ENCODE peak calls at places on chromosomes 1 and 21, in seven cellular contexts. N is psoas muscle, J is A673, M is thoracic aorta, F is testis, L is Peyer's patch, T is ovary. Q is an unnamed sample. For H3K9me3, the result is how much of the 10 kb centered on the place peaks cover.

GRCh38 chr1:118504231-118504644 is 319.2 kb upstream of the SPAG17 start:
- DNase-seq in J (peak), F (no peak), M (no peak), L (no peak), N (no peak), T (no peak), Q (no peak)

GRCh38 chr21:38796426-38796825 is 9.3 kb upstream of the ETS2 start:
- DNase-seq in T (no peak), L (no peak), J (no peak), N (no peak), M (no peak), F (no peak), Q (no peak)

GRCh38 chr1:119083479-119083878 is 57.0 kb downstream of the WARS2 start:
- DNase-seq in L (no peak), F (no peak), M (no peak), N (no peak), T (no peak), J (no peak), Q (no peak)

GRCh38 chr1:236099622-236100021 is 34.7 kb upstream of the NID1 start:
- DNase-seq in L (no peak), F (no peak), M (no peak), N (no peak), T (no peak), J (peak), Q (no peak)

GRCh38 chr1:53644909-53645689 is 93.9 kb downstream of the GLIS1 start:
- DNase-seq in N (no peak), M (no peak), T (no peak), J (no peak), L (no peak), F (no peak), Q (no peak)

GRCh38 chr1:225488671-225489070 is 60.8 kb upstream of the LBR start:
- DNase-seq in N (no peak), T (no peak), J (no peak), F (no peak), M (no peak), L (no peak), Q (no peak)

GRCh38 chr21:38963006-38963405 is 157.3 kb downstream of the ETS2 start:
- DNase-seq in M (no peak), T (no peak), J (no peak), L (no peak), F (no peak), N (no peak), Q (no peak)

GRCh38 chr1:173175514-173176146 is 31.5 kb downstream of the TNFSF4 start:
- DNase-seq in F (peak), L (no peak), N (no peak), M (no peak), J (peak), T (no peak), Q (no peak)

GRCh38 chr1:197908695-197909336 is 6.4 kb downstream of the C1orf53 start:
- DNase-seq in N (no peak), M (no peak), J (peak), L (no peak), T (no peak), F (no peak), Q (no peak)

GRCh38 chr1:10065344-10065685 is 32.6 kb downstream of the UBE4B start:
- DNase-seq in T (no peak), L (no peak), J (no peak), N (no peak), F (no peak), M (no peak), Q (no peak)

GRCh38 chr1:183246436-183246835 is 60.4 kb downstream of the LAMC2 start:
- DNase-seq in L (no peak), J (no peak), N (no peak), M (no peak), F (no peak), T (no peak), Q (no peak)

GRCh38 chr1:33327587-33328325 is 6.9 kb upstream of the A3GALT2 start:
- DNase-seq in N (peak), T (peak), J (no peak), F (no peak), M (no peak), L (no peak), Q (no peak)

GRCh38 chr1:205800470-205800869 is 12.5 kb downstream of the SLC41A1 start:
- DNase-seq in F (no peak), J (no peak), M (no peak), L (no peak), N (no peak), T (no peak), Q (no peak)

GRCh38 chr1:11860586-11860985 is 1.8 kb upstream of the NPPB start:
- DNase-seq in N (no peak), J (no peak), F (no peak), L (no peak), M (no peak), T (no peak), Q (no peak)

GRCh38 chr1:244255426-244255965 is 196.2 kb downstream of the ADSS2 start:
- DNase-seq in L (no peak), F (no peak), M (no peak), T (no peak), J (no peak), N (no peak), Q (no peak)

GRCh38 chr1:23548704-23549143 is 10.6 kb downstream of the ID3 start:
- DNase-seq in M (no peak), F (no peak), N (peak), J (no peak), T (no peak), L (peak), Q (no peak)

GRCh38 chr1:13967707-13968106 is 267.7 kb downstream of the PRDM2 start:
- DNase-seq in L (no peak), J (no peak), T (no peak), N (no peak), M (no peak), F (no peak), Q (no peak)

DNA sequence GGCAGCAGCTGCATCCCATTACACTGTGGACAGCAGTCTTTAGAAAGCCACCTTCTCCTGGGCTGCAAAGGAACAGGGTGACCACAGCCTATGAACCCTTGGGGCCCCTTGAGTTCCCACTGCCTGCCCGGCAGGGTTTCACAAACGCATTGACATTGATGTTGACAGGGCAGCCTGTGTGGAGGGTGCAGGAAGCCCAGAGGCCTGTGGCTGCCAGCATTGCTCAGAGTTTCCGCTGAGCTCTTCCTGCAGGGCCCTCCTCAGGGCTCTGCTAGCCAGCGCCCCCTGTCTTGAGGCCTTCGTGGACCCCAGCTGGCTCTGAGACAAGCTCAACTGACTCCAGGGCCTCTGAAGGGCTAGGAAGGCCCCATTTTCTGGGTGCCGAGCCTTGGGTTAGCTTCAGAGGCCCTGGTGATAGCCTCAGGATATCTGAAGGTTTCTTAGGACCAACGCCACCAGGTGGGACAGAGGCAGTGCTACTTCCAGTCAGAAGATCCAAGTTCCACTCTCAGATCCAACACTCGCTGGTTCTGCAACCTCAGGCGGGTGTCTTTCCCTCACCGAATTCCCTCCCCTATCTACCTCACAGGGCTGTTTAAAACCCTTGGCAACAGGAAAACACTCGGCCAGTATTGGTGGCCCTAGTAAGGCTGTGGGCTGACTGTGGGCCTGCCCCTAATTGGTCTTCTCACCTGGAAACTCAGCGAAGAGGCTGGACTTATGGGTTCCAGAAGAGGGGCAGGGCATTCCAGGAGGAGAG is 27.2 kb upstream of the EPS8L3 start:
- DNase-seq in M (no peak), T (no peak), F (no peak), L (peak), N (peak), J (peak), Q (peak)
- TF ChIP-seq CTCF in M (no peak), T (no peak), F (no peak), L (no peak), N (peak), J (peak), Q (no peak)

GRCh38 chr1:79549191-79549590 is 542.7 kb upstream of the ADGRL4 start:
- DNase-seq in M (no peak), L (no peak), T (no peak), F (no peak), J (peak), N (no peak), Q (no peak)

GRCh38 chr1:79547514-79547913 is 541.0 kb upstream of the ADGRL4 start:
- DNase-seq in F (no peak), J (no peak), L (no peak), T (no peak), M (no peak), N (no peak), Q (no peak)

GRCh38 chr1:79551321-79551720 is 544.8 kb upstream of the ADGRL4 start:
- DNase-seq in M (no peak), T (no peak), F (no peak), N (no peak), J (no peak), L (no peak), Q (no peak)

GRCh38 chr1:79554620-79555160 is 548.2 kb upstream of the ADGRL4 start:
- DNase-seq in M (no peak), F (no peak), N (no peak), J (no peak), L (no peak), T (no peak), Q (no peak)

DNA sequence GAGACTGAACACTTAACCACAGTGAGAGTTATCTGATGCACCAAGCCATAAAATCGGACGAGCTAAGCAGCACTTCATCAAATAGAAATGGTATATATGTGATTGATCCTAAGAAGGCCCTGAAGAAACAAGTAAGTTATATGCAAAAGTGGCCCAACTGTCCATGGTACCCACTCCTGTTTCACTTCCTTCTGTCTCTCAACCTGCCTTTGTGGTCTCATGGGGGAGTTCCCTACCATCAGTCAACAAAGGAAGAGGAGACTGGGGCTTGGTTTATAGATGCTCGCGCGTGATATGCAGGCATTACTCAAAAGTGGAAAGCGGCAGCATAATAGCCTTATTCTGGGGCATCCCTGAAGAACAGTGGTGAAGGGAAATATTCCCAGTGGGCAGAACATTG is 543.9 kb upstream of the ADGRL4 start:
- DNase-seq in M (no peak), F (no peak), L (no peak), T (no peak), N (no peak), J (no peak), Q (no peak)
- H3K9me3 ChIP-seq in M (under half), F (under half), L (under half), T (under half), N (under half), J (under half), Q (under half)

GRCh38 chr1:196148367-196148970 is 459.8 kb downstream of the KCNT2 start:
- DNase-seq in L (no peak), F (no peak), T (no peak), N (no peak), J (peak), M (no peak), Q (no peak)

GRCh38 chr1:196147530-196147929 is 460.7 kb downstream of the KCNT2 start:
- DNase-seq in F (no peak), T (no peak), N (no peak), J (no peak), L (no peak), M (no peak), Q (no peak)

GRCh38 chr1:196142111-196142510 is 466.1 kb downstream of the KCNT2 start:
- DNase-seq in F (no peak), T (no peak), N (no peak), J (no peak), L (no peak), M (no peak), Q (no peak)

GRCh38 chr1:196144588-196144987 is 463.7 kb downstream of the KCNT2 start:
- DNase-seq in N (no peak), M (no peak), L (no peak), F (no peak), J (peak), T (no peak), Q (no peak)

GRCh38 chr1:196143602-196144342 is 464.5 kb downstream of the KCNT2 start:
- DNase-seq in M (no peak), J (peak), F (no peak), T (no peak), N (no peak), L (no peak), Q (no peak)
- TF ChIP-seq CTCF in M (no peak), J (peak), F (no peak), T (no peak), N (no peak), L (no peak), Q (no peak)

GRCh38 chr1:2972011-2972878 is 49.0 kb upstream of the ACTRT2 start:
- DNase-seq in J (no peak), N (no peak), T (peak), F (peak), L (no peak), M (no peak), Q (no peak)
- H3K9me3 ChIP-seq in J (under half), N (under half), T (under half), F (under half), L (under half), M (under half), Q (under half)

GRCh38 chr1:150536836-150537731 is 12.1 kb upstream of the ADAMTSL4 start:
- DNase-seq in F (no peak), J (no peak), T (no peak), M (no peak), N (no peak), L (no peak), Q (no peak)

GRCh38 chr1:150532860-150533259 is 16.3 kb upstream of the ADAMTSL4 start:
- DNase-seq in T (no peak), L (no peak), M (no peak), F (no peak), J (no peak), N (no peak), Q (no peak)

GRCh38 chr1:150535511-150536281 is 13.5 kb upstream of the ADAMTSL4 start:
- DNase-seq in N (peak), J (no peak), M (no peak), L (no peak), T (no peak), F (no peak), Q (no peak)

GRCh38 chr1:150534002-150534401 is 15.2 kb upstream of the ADAMTSL4 start:
- DNase-seq in F (no peak), J (no peak), N (no peak), M (no peak), L (no peak), T (no peak), Q (no peak)

DNA sequence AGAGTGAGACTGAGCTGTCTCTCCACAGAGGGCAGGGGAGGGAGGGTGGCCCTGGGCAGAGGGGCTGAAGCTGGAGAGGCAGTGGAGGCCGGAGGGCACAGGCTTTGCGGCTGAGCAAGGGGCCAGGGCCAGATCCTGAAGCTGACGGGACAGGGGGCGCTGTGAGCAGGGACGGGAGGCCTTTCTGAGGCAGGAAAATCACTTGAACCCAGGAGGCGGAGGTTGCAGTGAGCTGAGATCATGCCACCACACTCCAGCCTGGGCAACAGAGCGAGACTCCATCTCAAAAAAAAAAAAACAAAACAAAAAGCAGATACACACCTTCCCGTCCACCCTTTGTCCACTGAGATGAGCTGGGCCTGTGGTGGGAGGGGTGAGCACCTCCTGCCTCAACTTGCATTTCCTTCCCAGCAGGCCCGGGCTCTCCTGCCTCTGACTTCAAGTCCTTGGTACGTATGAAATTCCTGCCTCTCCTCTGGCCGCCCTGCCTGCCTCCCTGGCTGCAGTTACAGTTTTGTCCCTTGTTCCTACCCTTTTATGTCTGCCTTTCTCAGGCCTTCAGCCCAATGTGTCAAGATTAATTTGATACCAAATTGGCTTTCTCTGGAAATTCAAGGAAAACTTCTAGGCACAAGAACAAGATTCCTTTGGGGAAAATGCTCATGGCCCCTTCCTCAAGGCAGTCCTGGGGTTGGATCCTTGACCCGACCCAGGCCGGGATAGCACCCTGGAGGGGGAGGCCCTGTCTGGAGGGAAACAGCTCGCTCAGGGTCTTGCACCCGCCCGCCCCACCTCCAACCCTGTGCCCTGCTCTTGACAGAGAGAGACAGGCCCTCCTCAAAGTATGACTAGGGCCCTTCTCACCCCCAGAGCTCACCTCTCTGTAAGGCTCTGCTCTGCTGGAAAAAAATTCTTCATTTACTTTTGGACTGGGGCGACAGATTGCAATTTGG is 11.2 kb upstream of the ADAMTSL4 start:
- DNase-seq in M (no peak), J (no peak), T (no peak), L (no peak), F (no peak), N (peak), Q (no peak)
- TF ChIP-seq CTCF in M (no peak), J (no peak), T (no peak), L (no peak), F (no peak), N (no peak), Q (no peak)